ENCODE peak calls at places on chromosomes 7 and 10, in eight cellular contexts. J, W, P, T, Z, F, K and C are unnamed samples.

GRCh38 chr10:61617586-61617985 is 45.1 kb upstream of the CABCOCO1 start:
- DNase-seq in K (no peak), F (no peak), W (no peak), Z (no peak), T (no peak), J (no peak), P (no peak), C (no peak)

GRCh38 chr7:50562126-50562525 is 3.1 kb downstream of the DDC start:
- DNase-seq in W (no peak), K (no peak), J (no peak), T (peak; percentile 24), Z (no peak), P (no peak), F (no peak), C (no peak)

GRCh38 chr10:117933036-117933435 is 113.7 kb downstream of the RAB11FIP2 start:
- DNase-seq in K (no peak), J (no peak), F (no peak), P (no peak), W (no peak), Z (no peak), T (no peak), C (no peak)

GRCh38 chr7:158829021-158829341 is 328 bp downstream of the ESYT2 start:
- DNase-seq in K (no peak), F (peak; percentile 70), T (peak; percentile 22), W (peak; percentile 53), Z (peak; percentile 62), P (peak; percentile 53), J (no peak), C (peak; percentile 89)

GRCh38 chr10:75013007-75013406 is 98.4 kb upstream of the SAMD8 start:
- DNase-seq in P (no peak), J (no peak), T (no peak), F (no peak), W (no peak), K (no peak), Z (no peak), C (no peak)

GRCh38 chr10:5559642-5560141 is 34.9 kb downstream of the CALML3 start:
- DNase-seq in T (no peak), F (no peak), J (peak; percentile 34), P (no peak), Z (no peak), K (no peak), W (no peak), C (no peak)

GRCh38 chr7:131108212-131108980 is 219.3 kb upstream of the MKLN1 start:
- DNase-seq in T (no peak), K (peak; percentile 43), J (no peak), P (no peak), Z (no peak), F (peak; percentile 64), W (peak; percentile 38), C (peak; percentile 91)

GRCh38 chr7:98735801-98736200 is 118.7 kb downstream of the NPTX2 start:
- DNase-seq in Z (no peak), P (no peak), T (no peak), W (no peak), F (no peak), K (no peak), J (no peak), C (no peak)

GRCh38 chr7:116505823-116506222 is 6.3 kb downstream of the CAV2 start:
- DNase-seq in T (no peak), W (no peak), K (no peak), F (no peak), P (no peak), J (no peak), Z (no peak), C (no peak)

GRCh38 chr7:64744680-64745079 is 49.5 kb upstream of the ZNF138 start:
- DNase-seq in W (no peak), Z (no peak), F (no peak), T (no peak), J (no peak), K (no peak), P (no peak), C (no peak)

GRCh38 chr10:52170776-52171175 is 143.3 kb upstream of the DKK1 start:
- DNase-seq in T (no peak), Z (no peak), K (no peak), P (no peak), J (no peak), W (no peak), F (no peak), C (no peak)

GRCh38 chr7:76294344-76295024 is 8.0 kb upstream of the HSPB1 start:
- DNase-seq in J (peak; percentile 91), F (peak; percentile 99), Z (peak; percentile 46), K (no peak), T (peak; percentile 98), P (peak; percentile 61), W (no peak), C (peak; percentile 94)

GRCh38 chr10:129924375-129925085 is 39.5 kb downstream of the EBF3 start:
- DNase-seq in T (no peak), W (no peak), F (no peak), Z (no peak), P (no peak), J (no peak), K (no peak), C (no peak)

GRCh38 chr7:112989531-112989930 is 97.1 kb downstream of the GPR85 start:
- DNase-seq in Z (no peak), T (no peak), F (no peak), K (no peak), J (no peak), P (no peak), W (no peak), C (no peak)